ENCODE peak calls at places on chromosomes 5 and 9, in five cellular contexts. B, Z, I, Y and S are unnamed samples.

GRCh38 chr5:2751592-2752021 is at the start of gene IRX2:
- DNase-seq in B (peak), Z (peak), I (peak), Y (peak), S (peak)

GRCh38 chr9:25716220-25716872 is 38.1 kb upstream of the TUSC1 start:
- DNase-seq in B (peak), Z (peak), I (peak), Y (peak), S (peak)

GRCh38 chr9:133584559-133585476 is 24.4 kb downstream of the FAM163B start:
- DNase-seq in B (no peak), Z (no peak), I (peak), Y (no peak), S (peak)

GRCh38 chr5:28896949-28897348 is 1858.6 kb upstream of the CDH9 start:
- DNase-seq in B (no peak), Z (no peak), I (no peak), Y (no peak), S (peak)

GRCh38 chr5:10567781-10568321 is 4.0 kb downstream of the ANKRD33B start:
- DNase-seq in B (peak), Z (peak), I (no peak), Y (no peak), S (no peak)

GRCh38 chr5:149325894-149326293 is 19.4 kb upstream of the GRPEL2 start:
- DNase-seq in B (no peak), Z (no peak), I (no peak), Y (no peak), S (no peak)

GRCh38 chr9:109953813-109954489 is 174.0 kb downstream of the PALM2AKAP2 start:
- DNase-seq in B (no peak), Z (no peak), I (no peak), Y (no peak), S (peak)

GRCh38 chr5:135234242-135235000 is 164.6 kb downstream of the MACROH2A1 start:
- DNase-seq in B (no peak), Z (no peak), I (no peak), Y (no peak), S (no peak)

GRCh38 chr5:54264574-54264973 is 45.8 kb downstream of the ARL15 start:
- DNase-seq in B (no peak), Z (no peak), I (no peak), Y (no peak), S (no peak)

GRCh38 chr9:128987800-128988199 is 40.3 kb downstream of the NUP188 start:
- DNase-seq in B (peak), Z (no peak), I (no peak), Y (no peak), S (no peak)

GRCh38 chr9:8223861-8224260 is 424.3 kb upstream of the DMAC1 start:
- DNase-seq in B (no peak), Z (no peak), I (no peak), Y (no peak), S (no peak)

GRCh38 chr5:139104577-139105271 is 93.4 kb downstream of the SIL1 start:
- DNase-seq in B (peak), Z (no peak), I (no peak), Y (no peak), S (no peak)

GRCh38 chr9:88502552-88503034 is 32.4 kb upstream of the NXNL2 start:
- DNase-seq in B (no peak), Z (no peak), I (no peak), Y (no peak), S (peak)

GRCh38 chr5:139961435-139962157 is 81.5 kb downstream of the NRG2 start:
- DNase-seq in B (no peak), Z (no peak), I (no peak), Y (no peak), S (peak)

GRCh38 chr5:77229887-77230286 is 19.4 kb downstream of the PDE8B start:
- DNase-seq in B (no peak), Z (no peak), I (no peak), Y (no peak), S (no peak)
- H2BK120ac ChIP-seq in B (no peak), Z (no peak), I (no peak), Y (no peak), S (no peak)

GRCh38 chr5:180084638-180085561 is 13.3 kb upstream of the RNF130 start:
- DNase-seq in B (no peak), Z (peak), I (peak), Y (no peak), S (peak)
- H2BK120ac ChIP-seq in B (no peak), Z (no peak), I (peak), Y (peak), S (peak)

GRCh38 chr9:114287001-114287762 is 35.7 kb upstream of the ORM1 start:
- DNase-seq in B (no peak), Z (no peak), I (peak), Y (no peak), S (no peak)

GRCh38 chr9:114283551-114284111 is 39.3 kb upstream of the ORM1 start:
- DNase-seq in B (no peak), Z (no peak), I (no peak), Y (no peak), S (no peak)

GRCh38 chr9:114286146-114286679 is 36.7 kb upstream of the ORM1 start:
- DNase-seq in B (no peak), Z (no peak), I (peak), Y (no peak), S (no peak)

GRCh38 chr9:114284316-114285060 is 38.4 kb upstream of the ORM1 start:
- DNase-seq in B (no peak), Z (no peak), I (no peak), Y (no peak), S (no peak)

DNA sequence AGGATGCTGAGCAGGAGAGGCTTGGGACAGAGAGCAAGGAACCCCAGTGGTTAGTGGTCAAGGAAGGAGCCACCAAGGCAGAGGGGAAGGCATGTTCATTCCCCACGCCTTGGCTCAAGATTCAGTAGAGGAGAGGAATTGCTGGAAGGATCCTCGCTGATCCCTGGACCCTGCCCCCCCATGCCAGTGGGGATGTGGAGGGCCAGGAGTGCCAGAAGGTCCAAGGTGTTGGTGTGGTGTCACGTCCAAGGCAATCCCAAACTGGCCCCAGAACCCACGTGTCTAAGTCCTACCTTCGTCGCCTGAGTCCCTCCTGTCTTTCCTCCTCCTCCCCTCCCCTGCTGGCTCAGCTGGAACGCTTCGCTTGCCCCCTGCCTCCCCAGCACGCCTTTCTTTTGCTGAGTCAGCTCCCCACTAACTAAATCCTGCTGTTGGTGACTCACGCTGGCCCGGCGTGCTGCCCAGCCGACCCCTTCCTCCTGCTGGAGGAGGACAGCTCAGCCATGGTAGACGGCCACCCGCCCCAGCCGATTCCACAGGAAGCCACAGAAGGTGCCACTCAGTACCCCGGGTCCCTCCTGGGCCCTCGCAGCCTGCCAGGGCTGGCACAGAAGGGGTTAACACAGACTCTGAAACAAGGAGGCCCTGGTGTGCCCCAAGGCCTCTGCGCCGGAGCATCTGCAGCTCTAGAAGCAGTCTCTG is 37.6 kb upstream of the ORM1 start:
- DNase-seq in B (peak), Z (no peak), I (no peak), Y (no peak), S (peak)
- H2BK120ac ChIP-seq in B (peak), Z (no peak), I (no peak), Y (no peak), S (no peak)

GRCh38 chr5:163330723-163331668 is 106.4 kb upstream of the CCNG1 start:
- DNase-seq in B (no peak), Z (no peak), I (peak), Y (peak), S (peak)
- H2BK120ac ChIP-seq in B (no peak), Z (no peak), I (no peak), Y (no peak), S (no peak)

GRCh38 chr5:59560553-59560952 is 333.0 kb downstream of the PDE4D start:
- DNase-seq in B (no peak), Z (no peak), I (no peak), Y (no peak), S (peak)
- H2BK120ac ChIP-seq in B (no peak), Z (no peak), I (no peak), Y (no peak), S (peak)